ENCODE peak calls at places on chromosomes 4 and X, in five cellular contexts. C, R, S, J and G are unnamed samples.

GRCh38 chrX:40132751-40133150 is 35.0 kb upstream of the BCOR start:
- DNase-seq in C (peak), R (peak), S (no peak), J (no peak), G (no peak)

GRCh38 chr4:5640096-5640495 is 68.3 kb downstream of the EVC2 start:
- DNase-seq in C (no peak), R (no peak), S (no peak), J (no peak), G (no peak)

GRCh38 chr4:32393806-32394205 is 1673.6 kb downstream of the PCDH7 start:
- DNase-seq in C (no peak), R (peak), S (no peak), J (no peak), G (no peak)

GRCh38 chr4:73194064-73194463 is 64.5 kb downstream of the ANKRD17 start:
- DNase-seq in C (no peak), R (no peak), S (no peak), J (no peak), G (no peak)

GRCh38 chr4:129968778-129969177 is 872.8 kb downstream of the C4orf33 start:
- DNase-seq in C (no peak), R (no peak), S (no peak), J (no peak), G (no peak)

GRCh38 chr4:186726440-186727148 is 2.9 kb upstream of the FAT1 start:
- DNase-seq in C (peak), R (peak), S (peak), J (no peak), G (no peak)

GRCh38 chrX:81308086-81308852 is 106.4 kb downstream of the SH3BGRL start:
- DNase-seq in C (no peak), R (no peak), S (no peak), J (no peak), G (no peak)

GRCh38 chr4:187562345-187562744 is 433.2 kb upstream of the ZFP42 start:
- DNase-seq in C (no peak), R (no peak), S (no peak), J (no peak), G (no peak)

GRCh38 chrX:139077303-139078131 is 366.0 kb upstream of the FGF13 start:
- DNase-seq in C (no peak), R (peak), S (no peak), J (no peak), G (no peak)

GRCh38 chr4:127708985-127709384 is 21.2 kb upstream of the SLC25A31 start:
- DNase-seq in C (no peak), R (peak), S (no peak), J (no peak), G (no peak)

GRCh38 chrX:123988423-123989116 is 27.1 kb downstream of the STAG2 start:
- DNase-seq in C (no peak), R (no peak), S (no peak), J (no peak), G (no peak)

GRCh38 chr4:41466249-41466648 is 71.7 kb upstream of the LIMCH1 start:
- DNase-seq in C (no peak), R (no peak), S (no peak), J (no peak), G (no peak)

GRCh38 chr4:116501954-116502353 is 583.4 kb downstream of the TRAM1L1 start:
- DNase-seq in C (no peak), R (peak), S (no peak), J (no peak), G (no peak)

GRCh38 chr4:151204925-151205524 is 71.9 kb upstream of the PRSS48 start:
- DNase-seq in C (no peak), R (no peak), S (no peak), J (no peak), G (no peak)

GRCh38 chrX:13026877-13027652 is 17.4 kb downstream of the FAM9C start:
- DNase-seq in C (no peak), R (no peak), S (no peak), J (no peak), G (no peak)

GRCh38 chr4:102732678-102733445 is 27.9 kb downstream of the MANBA start:
- DNase-seq in C (no peak), R (no peak), S (no peak), J (no peak), G (no peak)

GRCh38 chr4:102734116-102734515 is 26.7 kb downstream of the MANBA start:
- DNase-seq in C (no peak), R (no peak), S (no peak), J (no peak), G (no peak)

GRCh38 chr4:102735578-102735977 is 25.2 kb downstream of the MANBA start:
- DNase-seq in C (no peak), R (no peak), S (no peak), J (no peak), G (no peak)

GRCh38 chr4:102734591-102735385 is 26.0 kb downstream of the MANBA start:
- DNase-seq in C (no peak), R (peak), S (no peak), J (peak), G (no peak)

GRCh38 chr4:102730968-102731533 is 29.7 kb downstream of the MANBA start:
- DNase-seq in C (no peak), R (no peak), S (peak), J (no peak), G (no peak)
- TF ChIP-seq CTCF in C (no peak), R (no peak), S (peak), J (no peak), G (no peak)

GRCh38 chrX:65480960-65481359 is 53.6 kb downstream of the LAS1L start:
- DNase-seq in C (no peak), R (no peak), S (no peak), J (no peak), G (no peak)
- TF ChIP-seq CTCF in C (no peak), R (no peak), S (no peak), J (no peak), G (no peak)

DNA sequence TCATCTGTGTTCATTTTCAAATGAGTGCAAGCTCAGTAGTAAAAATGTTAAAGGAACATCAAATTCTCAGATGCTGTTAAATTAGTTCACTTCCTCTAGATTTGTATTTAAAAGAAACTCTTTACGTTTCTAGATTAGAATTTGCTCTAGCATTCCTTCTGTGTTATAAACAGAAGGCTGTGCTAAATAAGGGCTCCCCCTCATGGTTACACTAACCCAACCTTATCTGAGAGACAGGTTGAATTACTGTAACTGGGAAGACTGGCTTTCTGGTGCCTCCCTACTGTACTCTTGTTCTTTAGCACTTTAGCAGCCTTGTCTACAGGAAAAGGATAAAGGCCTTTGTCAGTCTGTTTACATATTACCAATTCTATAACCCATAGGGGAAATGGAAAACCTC is 56.8 kb downstream of the RXFP1 start:
- DNase-seq in C (no peak), R (peak), S (no peak), J (no peak), G (no peak)
- TF ChIP-seq CTCF in C (peak), R (peak), S (peak), J (no peak), G (no peak)

DNA sequence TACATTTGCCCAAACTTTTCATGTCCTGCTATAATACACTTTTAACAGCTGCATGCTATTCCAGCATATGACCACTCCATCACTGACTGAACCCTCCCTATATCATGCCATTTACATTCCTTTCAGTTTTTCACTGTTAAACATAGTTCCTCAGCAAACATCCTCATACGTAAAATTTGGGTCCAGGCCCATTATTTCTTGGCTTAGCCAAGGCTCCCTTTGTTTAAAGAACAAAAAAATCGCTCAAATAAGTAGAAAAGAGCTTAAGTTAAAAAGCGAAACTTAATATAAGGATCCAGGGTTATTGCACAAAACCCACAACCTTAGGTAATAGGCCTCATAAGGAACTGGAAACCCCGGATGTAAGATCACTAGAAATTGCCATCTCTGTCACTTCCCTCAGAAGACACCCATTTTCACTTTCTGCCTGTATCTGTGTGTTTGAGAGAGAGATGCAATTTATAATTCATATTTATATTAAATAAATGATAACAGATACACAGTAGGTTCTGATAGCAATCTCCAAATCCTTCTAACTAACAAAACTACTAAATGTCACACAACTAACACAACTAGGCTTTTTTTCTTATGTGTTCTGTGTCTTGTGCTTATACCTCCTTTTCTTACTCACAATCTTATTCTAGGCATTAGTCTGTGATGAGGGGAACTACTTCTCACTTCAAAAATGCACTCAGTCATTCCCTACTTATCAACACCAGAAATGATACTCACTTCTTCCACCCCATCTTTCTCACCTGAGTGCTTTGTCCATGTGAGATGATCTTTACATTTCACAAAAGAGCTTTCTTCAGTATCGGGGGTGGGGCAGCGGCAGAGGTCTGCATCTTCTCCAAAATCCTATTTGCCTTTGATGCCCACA is 59.9 kb upstream of the FAM241A start:
- DNase-seq in C (no peak), R (no peak), S (no peak), J (no peak), G (no peak)
- TF ChIP-seq CTCF in C (no peak), R (no peak), S (no peak), J (no peak), G (no peak)

GRCh38 chr4:7698586-7698985 is 241.1 kb downstream of the AFAP1 start:
- DNase-seq in C (no peak), R (no peak), S (peak), J (no peak), G (no peak)
- TF ChIP-seq CTCF in C (no peak), R (no peak), S (peak), J (no peak), G (no peak)